ENCODE peak calls at places on chromosomes 6 and 20, in nine cellular contexts. B is GM23248, C is GM12878, Z is fibroblast of lung, Y is astrocyte, F is H1, T is neural progenitor cell, N is SK-N-MC, D is mammary epithelial cell. I is an unnamed sample.

GRCh38 chr20:47020231-47020630 is 125.6 kb downstream of the EYA2 start:
- DNase-seq in C (no peak), D (no peak), F (no peak), Y (peak; percentile 3), B (no peak), Z (peak; percentile 9), N (no peak), T (no peak), I (no peak)

GRCh38 chr6:116108836-116109235 is 8.2 kb downstream of the NT5DC1 start:
- DNase-seq in D (no peak), B (no peak), Z (no peak), Y (no peak), F (no peak), C (no peak), N (no peak), T (no peak), I (no peak)

GRCh38 chr6:143872211-143872610 is 7.9 kb downstream of the ZC2HC1B start:
- DNase-seq in Y (no peak), C (peak; percentile 11), D (no peak), T (no peak), N (no peak), Z (no peak), B (peak; percentile 33), F (no peak), I (no peak)

GRCh38 chr6:18503588-18504231 is 116.6 kb downstream of the RNF144B start:
- DNase-seq in N (peak; percentile 81), Z (peak; percentile 70), T (peak; percentile 83), F (peak; percentile 23), C (peak; percentile 35), D (peak; percentile 64), Y (peak; percentile 59), B (peak; percentile 90), I (peak; percentile 45)

GRCh38 chr6:104642871-104643270 is 216.8 kb downstream of the HACE1 start:
- DNase-seq in T (no peak), Z (peak; percentile 37), C (no peak), N (no peak), Y (peak; percentile 29), F (no peak), B (no peak), D (no peak), I (no peak)

GRCh38 chr6:5152417-5152816 is 67.3 kb downstream of the PPP1R3G start:
- DNase-seq in T (no peak), N (no peak), F (no peak), Z (peak; percentile 37), B (no peak), D (no peak), Y (peak; percentile 30), C (no peak), I (no peak)

GRCh38 chr20:11457476-11457875 is 460.2 kb upstream of the BTBD3 start:
- DNase-seq in Y (peak; percentile 82), D (peak; percentile 65), F (no peak), C (no peak), N (no peak), T (no peak), Z (peak; percentile 84), B (peak; percentile 9), I (no peak)

GRCh38 chr6:156881687-156882629 is 104.8 kb downstream of the ARID1B start:
- DNase-seq in C (no peak), T (no peak), Z (no peak), N (no peak), B (no peak), D (no peak), F (no peak), Y (no peak), I (no peak)

GRCh38 chr6:24223131-24223715 is 97.2 kb downstream of the NRSN1 start:
- DNase-seq in D (no peak), C (no peak), Y (no peak), F (no peak), B (peak; percentile 27), Z (no peak), T (no peak), N (peak; percentile 68), I (no peak)

GRCh38 chr6:25652007-25652515 is at the start of gene SCGN:
- DNase-seq in B (peak; percentile 75), D (peak; percentile 67), Y (peak; percentile 45), T (peak; percentile 88), N (no peak), C (no peak), Z (peak; percentile 61), F (peak; percentile 39), I (no peak)

GRCh38 chr6:47073125-47074110 is 31.3 kb upstream of the ADGRF1 start:
- DNase-seq in C (no peak), D (no peak), Z (no peak), T (no peak), F (no peak), N (no peak), Y (no peak), B (no peak), I (no peak)

GRCh38 chr20:46644733-46645132 is 6.5 kb downstream of the SLC13A3 start:
- DNase-seq in N (no peak), Y (no peak), Z (no peak), C (no peak), D (no peak), B (no peak), F (no peak), T (no peak), I (no peak)

GRCh38 chr6:168291450-168291849 is 28.1 kb downstream of the DACT2 start:
- DNase-seq in B (no peak), F (no peak), Y (no peak), C (no peak), D (no peak), N (no peak), Z (no peak), T (no peak), I (no peak)

GRCh38 chr20:48051810-48052491 is 266.7 kb upstream of the SULF2 start:
- DNase-seq in Y (peak; percentile 86), D (peak; percentile 85), C (no peak), Z (peak; percentile 90), F (no peak), B (peak; percentile 67), N (no peak), T (no peak), I (no peak)

GRCh38 chr20:13819885-13820645 is 35.2 kb downstream of the NDUFAF5 start:
- DNase-seq in F (no peak), D (peak; percentile 74), N (peak; percentile 22), C (no peak), T (peak; percentile 59), Z (peak; percentile 52), Y (peak; percentile 29), B (peak; percentile 70), I (peak; percentile 53)

GRCh38 chr6:3247255-3248146 is 11.2 kb upstream of the PSMG4 start:
- DNase-seq in C (no peak), N (no peak), Z (peak; percentile 98), F (no peak), T (peak; percentile 50), D (peak; percentile 43), B (peak; percentile 91), Y (peak; percentile 97), I (no peak)

GRCh38 chr20:20369353-20370086 is 1.6 kb downstream of the INSM1 start:
- DNase-seq in B (no peak), F (no peak), Z (no peak), Y (no peak), D (peak; percentile 61), N (no peak), T (peak; percentile 65), C (no peak), I (no peak)

GRCh38 chr20:1374246-1374645 is 18.6 kb downstream of the FKBP1A start:
- DNase-seq in N (no peak), C (no peak), D (no peak), Z (no peak), B (no peak), Y (no peak), F (no peak), T (no peak), I (no peak)

GRCh38 chr6:116561377-116562018 is 7.9 kb downstream of the CALHM4 start:
- DNase-seq in B (peak; percentile 77), D (peak; percentile 58), F (no peak), Y (peak; percentile 32), N (peak; percentile 59), C (no peak), T (peak; percentile 71), Z (peak; percentile 51), I (no peak)

GRCh38 chr20:35492352-35492751 is 37.0 kb downstream of the CEP250 start:
- DNase-seq in C (no peak), Z (no peak), D (no peak), T (no peak), B (no peak), F (no peak), N (no peak), Y (no peak), I (no peak)

GRCh38 chr6:72709436-72709835 is 87.6 kb downstream of the KCNQ5 start:
- DNase-seq in Z (no peak), B (no peak), Y (no peak), C (no peak), T (no peak), N (peak; percentile 16), D (no peak), F (no peak), I (no peak)

GRCh38 chr6:163416380-163416629 is 1.8 kb downstream of the QKI start:
- DNase-seq in Z (no peak), T (no peak), B (peak; percentile 47), N (no peak), Y (no peak), C (no peak), F (no peak), D (no peak), I (no peak)

GRCh38 chr6:1381397-1382330 is 7.7 kb upstream of the FOXF2 start:
- DNase-seq in D (no peak), N (no peak), Y (no peak), F (no peak), B (peak; percentile 63), Z (no peak), T (peak; percentile 86), C (no peak), I (no peak)
- TF ChIP-seq EZH2 in D (peak; percentile 69), N (no peak), Y (peak; percentile 89), F (no peak), B (no peak), Z (no peak), T (peak; percentile 56), C (no peak), I (peak; percentile 24)

GRCh38 chr6:157885876-157886275 is 62.8 kb downstream of the SNX9 start:
- DNase-seq in F (no peak), D (no peak), T (no peak), B (no peak), C (no peak), Z (no peak), Y (no peak), N (no peak), I (no peak)
- H3K27ac ChIP-seq in F (no peak overlapping the region), D (no peak overlapping the region), T (no peak overlapping the region), B (no peak overlapping the region), C (no peak overlapping the region), Z (no peak overlapping the region), Y (no peak overlapping the region), N (no peak overlapping the region), I (no peak overlapping the region)

DNA sequence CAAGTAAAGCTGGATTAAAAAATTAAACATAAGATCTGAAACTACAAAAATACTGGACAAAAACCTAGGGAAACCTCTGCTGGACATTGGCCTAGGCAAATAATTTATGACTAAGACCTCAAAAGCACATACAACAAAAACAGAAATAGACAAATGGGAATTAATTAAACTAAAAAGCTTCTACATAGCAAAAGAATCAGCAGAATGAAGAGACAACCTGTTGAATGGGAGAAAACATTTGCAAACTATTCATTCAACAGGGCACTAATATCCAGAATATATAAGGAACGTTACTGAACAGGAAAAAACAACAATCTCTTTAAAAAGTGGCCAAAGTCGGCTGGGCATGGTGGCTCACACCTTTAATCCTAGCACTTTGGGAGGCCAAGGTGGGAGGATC is 6.8 kb upstream of the GINM1 start:
- DNase-seq in T (no peak), N (no peak), B (no peak), D (no peak), F (no peak), Z (no peak), Y (no peak), C (no peak), I (no peak)
- TF ChIP-seq EZH2 in T (no peak), N (no peak), B (no peak), D (no peak), F (no peak), Z (no peak), Y (no peak), C (no peak), I (no peak)

GRCh38 chr6:139473731-139474130 is 99.3 kb upstream of the CITED2 start:
- DNase-seq in D (no peak), C (no peak), F (no peak), Z (peak; percentile 42), N (no peak), T (no peak), Y (peak; percentile 33), B (peak; percentile 17), I (no peak)
- H3K27ac ChIP-seq in D (no peak overlapping the region), C (no peak overlapping the region), F (peak overlapping the region; percentile 64), Z (no peak overlapping the region), N (peak overlapping the region; percentile 97), T (peak overlapping the region; percentile 78), Y (no peak overlapping the region), B (peak overlapping the region; percentile 62), I (no peak overlapping the region)